ENCODE peak calls at places on chromosomes 1 and 21, in seven cellular contexts. One of them, this sample, is unnamed.

GRCh38 chr1:98049370-98050115 is 128.7 kb upstream of the DPYD start:
- DNase-seq in naive thymus-derived CD4-positive, alpha-beta T cell: no peak
- DNase-seq in astrocyte of the spinal cord: peak
- DNase-seq in activated CD8-positive, alpha-beta T cell treated with anti-CD3 and anti-CD28 coated beads for 36 hours: peak
- DNase-seq in activated CD4-positive, alpha-beta T cell treated with anti-CD3 and anti-CD28 coated beads, Interleukin-2, amount 10 ng/mL, durations not matched to agents 7 days and 5 days: no peak
- DNase-seq in Right ventricle myocardium superior: peak
- DNase-seq in lung: no peak
- DNase-seq in this sample: no peak

GRCh38 chr1:207981976-207982375 is 71.1 kb upstream of the CD34 start:
- DNase-seq in lung: no peak
- DNase-seq in astrocyte of the spinal cord: no peak
- DNase-seq in activated CD8-positive, alpha-beta T cell treated with anti-CD3 and anti-CD28 coated beads for 36 hours: peak
- DNase-seq in naive thymus-derived CD4-positive, alpha-beta T cell: no peak
- DNase-seq in Right ventricle myocardium superior: no peak
- DNase-seq in activated CD4-positive, alpha-beta T cell treated with anti-CD3 and anti-CD28 coated beads, Interleukin-2, amount 10 ng/mL, durations not matched to agents 7 days and 5 days: no peak
- DNase-seq in this sample: no peak

GRCh38 chr1:2383576-2383975 is 7.8 kb downstream of the MORN1 start:
- DNase-seq in activated CD8-positive, alpha-beta T cell treated with anti-CD3 and anti-CD28 coated beads for 36 hours: no peak
- DNase-seq in Right ventricle myocardium superior: peak
- DNase-seq in lung: no peak
- DNase-seq in naive thymus-derived CD4-positive, alpha-beta T cell: no peak
- DNase-seq in activated CD4-positive, alpha-beta T cell treated with anti-CD3 and anti-CD28 coated beads, Interleukin-2, amount 10 ng/mL, durations not matched to agents 7 days and 5 days: no peak
- DNase-seq in astrocyte of the spinal cord: no peak
- DNase-seq in this sample: no peak

GRCh38 chr21:33265664-33266049 is 510 bp upstream of the IL10RB start:
- DNase-seq in activated CD8-positive, alpha-beta T cell treated with anti-CD3 and anti-CD28 coated beads for 36 hours: peak
- DNase-seq in Right ventricle myocardium superior: peak
- DNase-seq in activated CD4-positive, alpha-beta T cell treated with anti-CD3 and anti-CD28 coated beads, Interleukin-2, amount 10 ng/mL, durations not matched to agents 7 days and 5 days: no peak
- DNase-seq in lung: peak
- DNase-seq in naive thymus-derived CD4-positive, alpha-beta T cell: no peak
- DNase-seq in astrocyte of the spinal cord: no peak
- DNase-seq in this sample: peak

GRCh38 chr1:42186172-42186571 is 21.6 kb upstream of the GUCA2A start:
- DNase-seq in Right ventricle myocardium superior: no peak
- DNase-seq in lung: no peak
- DNase-seq in astrocyte of the spinal cord: peak
- DNase-seq in activated CD8-positive, alpha-beta T cell treated with anti-CD3 and anti-CD28 coated beads for 36 hours: no peak
- DNase-seq in naive thymus-derived CD4-positive, alpha-beta T cell: no peak
- DNase-seq in activated CD4-positive, alpha-beta T cell treated with anti-CD3 and anti-CD28 coated beads, Interleukin-2, amount 10 ng/mL, durations not matched to agents 7 days and 5 days: no peak
- DNase-seq in this sample: no peak

GRCh38 chr1:31515061-31515775 is 61.1 kb upstream of the TINAGL1 start:
- DNase-seq in activated CD8-positive, alpha-beta T cell treated with anti-CD3 and anti-CD28 coated beads for 36 hours: no peak
- DNase-seq in activated CD4-positive, alpha-beta T cell treated with anti-CD3 and anti-CD28 coated beads, Interleukin-2, amount 10 ng/mL, durations not matched to agents 7 days and 5 days: no peak
- DNase-seq in lung: no peak
- DNase-seq in Right ventricle myocardium superior: no peak
- DNase-seq in naive thymus-derived CD4-positive, alpha-beta T cell: no peak
- DNase-seq in astrocyte of the spinal cord: no peak
- DNase-seq in this sample: no peak

GRCh38 chr1:90274376-90274775 is 279.5 kb downstream of the ZNF326 start:
- DNase-seq in activated CD4-positive, alpha-beta T cell treated with anti-CD3 and anti-CD28 coated beads, Interleukin-2, amount 10 ng/mL, durations not matched to agents 7 days and 5 days: no peak
- DNase-seq in Right ventricle myocardium superior: no peak
- DNase-seq in lung: no peak
- DNase-seq in activated CD8-positive, alpha-beta T cell treated with anti-CD3 and anti-CD28 coated beads for 36 hours: no peak
- DNase-seq in naive thymus-derived CD4-positive, alpha-beta T cell: no peak
- DNase-seq in astrocyte of the spinal cord: no peak
- DNase-seq in this sample: no peak

GRCh38 chr1:24329797-24330543 is 10.8 kb downstream of the GRHL3 start:
- DNase-seq in naive thymus-derived CD4-positive, alpha-beta T cell: no peak
- DNase-seq in activated CD4-positive, alpha-beta T cell treated with anti-CD3 and anti-CD28 coated beads, Interleukin-2, amount 10 ng/mL, durations not matched to agents 7 days and 5 days: no peak
- DNase-seq in Right ventricle myocardium superior: no peak
- DNase-seq in activated CD8-positive, alpha-beta T cell treated with anti-CD3 and anti-CD28 coated beads for 36 hours: no peak
- DNase-seq in lung: no peak
- DNase-seq in astrocyte of the spinal cord: peak
- DNase-seq in this sample: no peak

GRCh38 chr1:68372487-68372886 is 77.3 kb downstream of the RPE65 start:
- DNase-seq in astrocyte of the spinal cord: no peak
- DNase-seq in naive thymus-derived CD4-positive, alpha-beta T cell: no peak
- DNase-seq in Right ventricle myocardium superior: no peak
- DNase-seq in lung: no peak
- DNase-seq in activated CD4-positive, alpha-beta T cell treated with anti-CD3 and anti-CD28 coated beads, Interleukin-2, amount 10 ng/mL, durations not matched to agents 7 days and 5 days: no peak
- DNase-seq in activated CD8-positive, alpha-beta T cell treated with anti-CD3 and anti-CD28 coated beads for 36 hours: no peak
- DNase-seq in this sample: no peak

GRCh38 chr1:185050823-185051451 is 5.6 kb downstream of the RNF2 start:
- DNase-seq in activated CD4-positive, alpha-beta T cell treated with anti-CD3 and anti-CD28 coated beads, Interleukin-2, amount 10 ng/mL, durations not matched to agents 7 days and 5 days: no peak
- DNase-seq in naive thymus-derived CD4-positive, alpha-beta T cell: no peak
- DNase-seq in Right ventricle myocardium superior: no peak
- DNase-seq in astrocyte of the spinal cord: no peak
- DNase-seq in lung: no peak
- DNase-seq in activated CD8-positive, alpha-beta T cell treated with anti-CD3 and anti-CD28 coated beads for 36 hours: no peak
- DNase-seq in this sample: no peak

GRCh38 chr1:9573723-9574122 is 15.0 kb upstream of the TMEM201 start:
- DNase-seq in astrocyte of the spinal cord: peak
- DNase-seq in Right ventricle myocardium superior: no peak
- DNase-seq in activated CD4-positive, alpha-beta T cell treated with anti-CD3 and anti-CD28 coated beads, Interleukin-2, amount 10 ng/mL, durations not matched to agents 7 days and 5 days: no peak
- DNase-seq in lung: no peak
- DNase-seq in activated CD8-positive, alpha-beta T cell treated with anti-CD3 and anti-CD28 coated beads for 36 hours: no peak
- DNase-seq in naive thymus-derived CD4-positive, alpha-beta T cell: no peak
- DNase-seq in this sample: no peak

GRCh38 chr21:44695176-44695575 is 1.8 kb upstream of the KRTAP10-12 start:
- DNase-seq in Right ventricle myocardium superior: no peak
- DNase-seq in lung: no peak
- DNase-seq in activated CD4-positive, alpha-beta T cell treated with anti-CD3 and anti-CD28 coated beads, Interleukin-2, amount 10 ng/mL, durations not matched to agents 7 days and 5 days: peak
- DNase-seq in astrocyte of the spinal cord: no peak
- DNase-seq in naive thymus-derived CD4-positive, alpha-beta T cell: no peak
- DNase-seq in activated CD8-positive, alpha-beta T cell treated with anti-CD3 and anti-CD28 coated beads for 36 hours: no peak
- DNase-seq in this sample: no peak

GRCh38 chr21:43657355-43658093 is 1.8 kb downstream of the HSF2BP start:
- DNase-seq in naive thymus-derived CD4-positive, alpha-beta T cell: no peak
- DNase-seq in astrocyte of the spinal cord: no peak
- DNase-seq in activated CD4-positive, alpha-beta T cell treated with anti-CD3 and anti-CD28 coated beads, Interleukin-2, amount 10 ng/mL, durations not matched to agents 7 days and 5 days: no peak
- DNase-seq in activated CD8-positive, alpha-beta T cell treated with anti-CD3 and anti-CD28 coated beads for 36 hours: peak
- DNase-seq in Right ventricle myocardium superior: no peak
- DNase-seq in lung: no peak
- DNase-seq in this sample: no peak

GRCh38 chr1:39036678-39037077 is 10.5 kb downstream of the NDUFS5 start:
- DNase-seq in Right ventricle myocardium superior: no peak
- DNase-seq in activated CD4-positive, alpha-beta T cell treated with anti-CD3 and anti-CD28 coated beads, Interleukin-2, amount 10 ng/mL, durations not matched to agents 7 days and 5 days: no peak
- DNase-seq in astrocyte of the spinal cord: no peak
- DNase-seq in naive thymus-derived CD4-positive, alpha-beta T cell: no peak
- DNase-seq in lung: no peak
- DNase-seq in activated CD8-positive, alpha-beta T cell treated with anti-CD3 and anti-CD28 coated beads for 36 hours: no peak
- DNase-seq in this sample: no peak

GRCh38 chr1:245591346-245592082 is 436.7 kb downstream of the KIF26B start:
- DNase-seq in lung: no peak
- DNase-seq in activated CD8-positive, alpha-beta T cell treated with anti-CD3 and anti-CD28 coated beads for 36 hours: no peak
- DNase-seq in naive thymus-derived CD4-positive, alpha-beta T cell: no peak
- DNase-seq in astrocyte of the spinal cord: no peak
- DNase-seq in activated CD4-positive, alpha-beta T cell treated with anti-CD3 and anti-CD28 coated beads, Interleukin-2, amount 10 ng/mL, durations not matched to agents 7 days and 5 days: no peak
- DNase-seq in Right ventricle myocardium superior: no peak
- DNase-seq in this sample: no peak

GRCh38 chr1:112998592-112999235 is 42.7 kb upstream of the SLC16A1 start:
- DNase-seq in naive thymus-derived CD4-positive, alpha-beta T cell: no peak
- DNase-seq in activated CD4-positive, alpha-beta T cell treated with anti-CD3 and anti-CD28 coated beads, Interleukin-2, amount 10 ng/mL, durations not matched to agents 7 days and 5 days: no peak
- DNase-seq in activated CD8-positive, alpha-beta T cell treated with anti-CD3 and anti-CD28 coated beads for 36 hours: no peak
- DNase-seq in Right ventricle myocardium superior: peak
- DNase-seq in astrocyte of the spinal cord: peak
- DNase-seq in lung: no peak
- DNase-seq in this sample: peak

GRCh38 chr1:7406641-7407546 is 364.2 kb upstream of the VAMP3 start:
- DNase-seq in activated CD4-positive, alpha-beta T cell treated with anti-CD3 and anti-CD28 coated beads, Interleukin-2, amount 10 ng/mL, durations not matched to agents 7 days and 5 days: no peak
- DNase-seq in activated CD8-positive, alpha-beta T cell treated with anti-CD3 and anti-CD28 coated beads for 36 hours: no peak
- DNase-seq in naive thymus-derived CD4-positive, alpha-beta T cell: no peak
- DNase-seq in astrocyte of the spinal cord: no peak
- DNase-seq in Right ventricle myocardium superior: no peak
- DNase-seq in lung: no peak
- DNase-seq in this sample: no peak

GRCh38 chr1:167462341-167462740 is 56.0 kb downstream of the CD247 start:
- DNase-seq in activated CD4-positive, alpha-beta T cell treated with anti-CD3 and anti-CD28 coated beads, Interleukin-2, amount 10 ng/mL, durations not matched to agents 7 days and 5 days: no peak
- DNase-seq in Right ventricle myocardium superior: no peak
- DNase-seq in astrocyte of the spinal cord: no peak
- DNase-seq in activated CD8-positive, alpha-beta T cell treated with anti-CD3 and anti-CD28 coated beads for 36 hours: no peak
- DNase-seq in naive thymus-derived CD4-positive, alpha-beta T cell: no peak
- DNase-seq in lung: no peak
- DNase-seq in this sample: no peak

This sample was measured in renal cortical epithelial cell.